ENCODE peak calls at places on chromosome 19, in nine cellular contexts. Z, R, W, U, O, P, H, B and L are unnamed samples. For H3K36me3, the result is how much of the 10 kb centered on the place peaks cover.

GRCh38 chr19:35009424-35010415 is 9.6 kb downstream of the GRAMD1A start:
- DNase-seq in U (no peak), H (no peak), P (no peak), O (no peak), Z (no peak), R (no peak), W (no peak), B (no peak), L (no peak)

GRCh38 chr19:20186163-20186562 is 19.1 kb downstream of the ZNF486 start:
- DNase-seq in B (no peak), P (no peak), Z (no peak), H (no peak), U (no peak), R (no peak), W (no peak), O (no peak), L (no peak)

GRCh38 chr19:17078920-17079709 is 3.5 kb downstream of the MYO9B start:
- DNase-seq in W (no peak), B (no peak), Z (no peak), R (no peak), P (no peak), O (no peak), H (peak), U (peak), L (no peak)

GRCh38 chr19:23882493-23882892 is 32.2 kb upstream of the ZNF726 start:
- DNase-seq in R (no peak), B (peak), U (no peak), H (no peak), O (no peak), P (no peak), Z (no peak), W (no peak), L (no peak)

GRCh38 chr19:15332311-15332996 is at the start of gene BRD4:
- DNase-seq in B (peak), H (peak), O (peak), U (peak), P (peak), Z (peak), W (no peak), R (peak), L (peak)

GRCh38 chr19:34963531-34964406 is at the start of gene ZNF792:
- DNase-seq in H (peak), Z (peak), W (peak), R (peak), U (peak), B (peak), O (peak), P (peak), L (peak)

GRCh38 chr19:29467824-29468401 is 57.9 kb upstream of the VSTM2B start:
- DNase-seq in B (no peak), U (peak), O (no peak), Z (no peak), R (no peak), P (no peak), H (peak), W (peak), L (peak)

GRCh38 chr19:29841559-29842367 is 30.0 kb downstream of the CCNE1 start:
- DNase-seq in U (peak), Z (peak), P (no peak), W (peak), R (no peak), O (no peak), B (no peak), H (peak), L (peak)

GRCh38 chr19:33293255-33294057 is 8.9 kb downstream of the CEBPA start:
- DNase-seq in O (no peak), R (no peak), Z (peak), W (no peak), B (no peak), H (no peak), U (peak), P (no peak), L (no peak)

GRCh38 chr19:15123900-15124299 is 16.7 kb downstream of the SYDE1 start:
- DNase-seq in P (peak), Z (peak), U (no peak), R (no peak), W (no peak), O (peak), B (peak), H (peak), L (peak)

GRCh38 chr19:10450191-10450852 is 30.0 kb downstream of the PDE4A start:
- DNase-seq in Z (no peak), H (no peak), U (no peak), R (no peak), O (no peak), B (no peak), P (no peak), W (no peak), L (no peak)
- H3K4me3 ChIP-seq in Z (no peak), H (no peak), U (no peak), R (no peak), O (no peak), B (no peak), P (no peak), W (no peak), L (no peak)

GRCh38 chr19:814108-815078 is 7.4 kb downstream of the PLPPR3 start:
- DNase-seq in W (no peak), B (no peak), Z (no peak), O (no peak), H (no peak), R (no peak), P (no peak), U (no peak), L (no peak)
- H3K36me3 ChIP-seq in W (under half), B (under half), Z (under half), O (under half), H (under half), R (half or more), P (under half), U (half or more), L (half or more)

GRCh38 chr19:7918615-7919421 is 1.3 kb upstream of the SNAPC2 start:
- DNase-seq in P (no peak), W (no peak), R (no peak), O (no peak), U (no peak), Z (no peak), H (no peak), B (no peak), L (no peak)

GRCh38 chr19:7915250-7916136 is 863 bp downstream of the TGFBR3L start:
- DNase-seq in Z (no peak), R (no peak), U (no peak), W (no peak), B (no peak), O (no peak), P (no peak), H (no peak), L (no peak)

GRCh38 chr19:7917292-7918061 is 2.7 kb upstream of the SNAPC2 start:
- DNase-seq in P (peak), B (peak), Z (peak), U (peak), W (no peak), H (peak), O (no peak), R (no peak), L (peak)

GRCh38 chr19:7916137-7916907 is 1.7 kb downstream of the TGFBR3L start:
- DNase-seq in R (no peak), W (no peak), O (no peak), Z (peak), H (peak), B (peak), P (no peak), U (no peak), L (no peak)

DNA sequence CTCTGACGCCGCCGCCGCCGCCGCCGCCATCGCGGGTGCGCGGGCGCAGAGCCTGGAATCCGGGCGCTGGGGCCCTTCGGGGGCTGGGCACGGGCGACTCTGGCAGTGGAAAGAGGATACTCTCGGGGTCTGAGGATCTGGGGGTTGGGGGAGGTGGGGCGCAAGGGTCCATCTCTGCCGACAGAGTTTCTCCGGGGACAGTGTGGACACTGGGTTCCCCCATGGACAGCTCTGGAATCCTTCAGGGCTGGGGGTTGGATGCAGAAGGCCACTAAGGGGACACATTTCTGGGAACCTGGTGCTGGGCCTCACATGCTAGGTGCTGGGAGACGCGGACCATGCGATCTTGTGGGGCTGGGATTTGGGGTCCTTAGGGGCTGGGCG is 2.3 kb downstream of the TGFBR3L start:
- DNase-seq in U (no peak), P (no peak), B (no peak), O (no peak), W (no peak), H (no peak), Z (no peak), R (no peak), L (no peak)
- H3K4me3 ChIP-seq in U (peak), P (no peak), B (peak), O (peak), W (peak), H (peak), Z (peak), R (peak), L (no peak)

GRCh38 chr19:41295506-41295905 is 14.5 kb upstream of the CCDC97 start:
- DNase-seq in Z (no peak), U (no peak), W (no peak), H (no peak), R (no peak), O (no peak), P (no peak), B (no peak), L (no peak)
- H3K36me3 ChIP-seq in Z (under half), U (half or more), W (half or more), H (half or more), R (half or more), O (under half), P (half or more), B (half or more), L (half or more)

GRCh38 chr19:58209577-58209976 is 19.1 kb upstream of the ZNF544 start:
- DNase-seq in B (no peak), Z (no peak), H (no peak), P (no peak), W (no peak), R (no peak), O (no peak), U (no peak), L (no peak)

GRCh38 chr19:58203814-58204475 is 21.1 kb downstream of the ZNF274 start:
- DNase-seq in R (no peak), B (no peak), W (no peak), U (no peak), O (no peak), P (no peak), Z (no peak), H (no peak), L (no peak)

DNA sequence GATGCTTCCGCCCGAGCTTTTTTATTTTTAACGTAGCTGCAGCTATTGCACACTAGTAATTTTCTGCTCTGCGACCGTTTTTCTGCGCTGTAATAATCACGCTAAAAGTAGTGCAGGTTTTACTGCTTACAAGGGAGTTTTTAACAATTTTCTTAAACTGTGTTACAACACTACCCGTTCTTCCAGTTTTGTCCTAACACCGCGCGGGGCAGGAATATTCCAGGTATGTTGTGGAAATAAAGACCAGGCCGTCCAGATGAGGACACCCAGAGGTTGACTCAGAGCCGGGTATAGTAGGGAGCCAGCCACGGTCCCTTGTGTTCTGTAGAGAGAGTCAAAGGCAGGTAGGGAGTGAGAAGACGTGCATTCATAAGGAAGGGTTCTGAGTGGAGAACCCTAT is 21.7 kb downstream of the ZNF274 start:
- DNase-seq in P (no peak), U (no peak), Z (no peak), H (no peak), W (no peak), B (no peak), O (no peak), R (no peak), L (no peak)
- H3K4me3 ChIP-seq in P (no peak), U (no peak), Z (no peak), H (no peak), W (no peak), B (no peak), O (no peak), R (no peak), L (no peak)